ENCODE peak calls at places on chromosomes 7 and 10, in ten cellular contexts. I is HCT116, H is nephron progenitor cell, G is PC-9, T is endothelial cell, N is transverse colon, U is adrenal gland, Q is omental fat pad, D is AG10803, X is neural progenitor cell. K is an unnamed sample.

GRCh38 chr10:35896011-35896410 is 253.9 kb upstream of the FZD8 start:
- DNase-seq in I (no peak), H (no peak), G (no peak), T (no peak), N (no peak), U (no peak), Q (no peak), D (peak), X (no peak), K (no peak)

GRCh38 chr7:79653136-79653631 is 199.7 kb upstream of the MAGI2 start:
- DNase-seq in I (no peak), H (no peak), G (no peak), T (no peak), N (no peak), U (no peak), Q (no peak), D (no peak), X (no peak), K (no peak)

GRCh38 chr10:132991706-132992432 is 49.5 kb upstream of the CFAP46 start:
- DNase-seq in I (no peak), H (no peak), G (no peak), T (no peak), N (no peak), U (no peak), Q (no peak), D (no peak), X (no peak), K (no peak)

GRCh38 chr7:15749631-15750030 is 63.1 kb upstream of the MEOX2 start:
- DNase-seq in I (no peak), H (no peak), G (no peak), T (no peak), N (no peak), U (no peak), Q (no peak), D (peak), X (no peak), K (no peak)

GRCh38 chr7:29140873-29141468 is 5.4 kb downstream of the CPVL start:
- DNase-seq in I (no peak), H (no peak), G (no peak), T (no peak), N (peak), U (peak), Q (no peak), D (no peak), X (no peak), K (peak)

GRCh38 chr7:51325231-51325630 is 8.6 kb upstream of the COBL start:
- DNase-seq in I (no peak), H (no peak), G (no peak), T (no peak), N (no peak), U (no peak), Q (no peak), D (no peak), X (no peak), K (no peak)

GRCh38 chr7:37552021-37552420 is 103.4 kb upstream of the ELMO1 start:
- DNase-seq in I (no peak), H (no peak), G (no peak), T (no peak), N (no peak), U (no peak), Q (no peak), D (no peak), X (peak), K (no peak)

GRCh38 chr7:143002106-143002505 is 24.8 kb downstream of the OR9A2 start:
- DNase-seq in I (peak), H (no peak), G (peak), T (no peak), N (no peak), U (no peak), Q (no peak), D (no peak), X (peak), K (peak)

GRCh38 chr10:114538544-114538906 is 119.5 kb downstream of the ABLIM1 start:
- DNase-seq in I (no peak), H (no peak), G (peak), T (no peak), N (peak), U (no peak), Q (no peak), D (no peak), X (peak), K (peak)

GRCh38 chr10:34505338-34505737 is 309.8 kb downstream of the PARD3 start:
- DNase-seq in I (no peak), H (no peak), G (no peak), T (no peak), N (no peak), U (no peak), Q (no peak), D (no peak), X (no peak), K (no peak)

GRCh38 chr10:35025916-35026315 is 64.2 kb downstream of the CUL2 start:
- DNase-seq in I (no peak), H (no peak), G (no peak), T (no peak), N (no peak), U (no peak), Q (no peak), D (peak), X (no peak), K (no peak)

GRCh38 chr7:101248276-101248675 is 3.4 kb upstream of the FIS1 start:
- DNase-seq in I (no peak), H (no peak), G (no peak), T (no peak), N (no peak), U (no peak), Q (no peak), D (no peak), X (no peak), K (no peak)

GRCh38 chr10:5585517-5586222 is 60.9 kb downstream of the CALML3 start:
- DNase-seq in I (no peak), H (no peak), G (no peak), T (no peak), N (no peak), U (no peak), Q (no peak), D (peak), X (no peak), K (no peak)

GRCh38 chr10:58512470-58513188 is at the start of gene BICC1:
- DNase-seq in I (no peak), H (peak), G (no peak), T (peak), N (peak), U (peak), Q (no peak), D (peak), X (peak), K (peak)
- TF ChIP-seq CTCF in I (no peak), H (no peak), G (no peak), T (no peak), N (no peak), U (no peak), Q (no peak), D (no peak), X (no peak), K (no peak)

GRCh38 chr10:30116254-30116573 is 56.8 kb upstream of the JCAD start:
- DNase-seq in I (no peak), H (no peak), G (no peak), T (no peak), N (peak), U (no peak), Q (no peak), D (no peak), X (no peak), K (no peak)

GRCh38 chr10:30115391-30116253 is 56.2 kb upstream of the JCAD start:
- DNase-seq in I (no peak), H (no peak), G (no peak), T (no peak), N (no peak), U (no peak), Q (no peak), D (no peak), X (peak), K (no peak)

GRCh38 chr10:30121401-30121800 is 62.0 kb upstream of the JCAD start:
- DNase-seq in I (no peak), H (no peak), G (no peak), T (no peak), N (no peak), U (no peak), Q (no peak), D (no peak), X (no peak), K (no peak)

GRCh38 chr10:30114871-30115270 is 55.5 kb upstream of the JCAD start:
- DNase-seq in I (no peak), H (no peak), G (no peak), T (no peak), N (no peak), U (no peak), Q (peak), D (no peak), X (peak), K (no peak)

DNA sequence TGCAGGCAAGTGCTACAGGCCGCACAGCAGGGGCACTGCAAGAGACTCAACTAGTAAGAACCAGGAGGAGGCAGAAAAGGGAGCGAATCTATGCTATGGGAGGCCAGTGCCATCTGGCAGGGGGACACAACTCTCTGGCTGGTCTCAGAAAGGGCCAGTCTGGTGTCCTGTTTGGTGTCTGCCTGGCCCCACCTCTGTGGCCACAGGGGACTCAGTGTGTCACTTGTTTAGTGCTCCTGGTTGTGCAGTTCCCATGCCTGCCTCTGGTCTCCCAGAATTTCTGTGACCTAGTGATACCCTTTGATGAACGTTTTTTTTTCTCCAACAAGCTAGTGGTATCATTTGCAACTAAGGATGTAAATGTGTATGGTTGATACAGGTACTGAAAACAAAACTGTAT is 59.2 kb upstream of the JCAD start:
- DNase-seq in I (no peak), H (no peak), G (no peak), T (no peak), N (no peak), U (no peak), Q (no peak), D (no peak), X (no peak), K (no peak)
- TF ChIP-seq CTCF in I (no peak), H (no peak), G (no peak), T (no peak), N (no peak), U (no peak), Q (no peak), D (peak), X (no peak), K (no peak)

DNA sequence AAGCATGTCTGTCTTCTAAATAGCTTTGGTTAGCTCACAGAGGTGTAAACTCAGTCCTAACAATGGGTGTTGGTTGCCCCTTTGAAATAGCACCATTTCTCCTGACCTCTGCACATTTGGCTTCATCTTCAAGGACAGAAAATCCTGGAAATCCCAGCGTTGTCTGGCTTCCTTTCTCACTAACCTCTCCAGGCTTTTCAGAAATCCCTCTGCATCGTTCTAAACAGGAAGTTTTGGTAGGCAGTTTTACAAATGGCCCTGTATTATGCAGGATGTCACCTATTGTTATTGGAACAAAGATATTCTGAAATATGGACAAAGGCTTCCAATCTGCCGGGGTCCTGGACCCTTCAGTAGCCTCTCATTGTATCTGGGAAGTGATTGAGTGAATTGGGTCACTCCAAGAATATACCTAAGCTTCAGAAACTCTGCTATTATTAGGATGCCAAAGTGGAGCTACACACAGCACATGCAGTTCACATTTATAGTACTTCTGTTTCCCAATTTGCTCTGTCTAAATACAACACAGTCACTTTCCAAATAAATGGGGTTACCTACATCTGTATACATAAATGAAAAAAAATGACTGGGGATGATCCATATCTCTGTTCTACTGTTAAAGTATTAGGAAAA is 134.8 kb upstream of the KLF6 start:
- DNase-seq in I (no peak), H (no peak), G (no peak), T (no peak), N (no peak), U (no peak), Q (no peak), D (no peak), X (no peak), K (no peak)
- TF ChIP-seq CTCF in I (no peak), H (no peak), G (no peak), T (no peak), N (no peak), U (no peak), Q (no peak), D (no peak), X (no peak), K (no peak)

GRCh38 chr7:49775949-49776443 is 2.6 kb downstream of the VWC2 start:
- DNase-seq in I (no peak), H (no peak), G (no peak), T (peak), N (no peak), U (no peak), Q (no peak), D (no peak), X (no peak), K (no peak)

GRCh38 chr7:49778731-49779270 is 5.4 kb downstream of the VWC2 start:
- DNase-seq in I (no peak), H (no peak), G (no peak), T (no peak), N (no peak), U (no peak), Q (no peak), D (no peak), X (no peak), K (no peak)

GRCh38 chr7:49775065-49775948 is 1.9 kb downstream of the VWC2 start:
- DNase-seq in I (no peak), H (peak), G (no peak), T (peak), N (peak), U (no peak), Q (no peak), D (no peak), X (peak), K (no peak)

GRCh38 chr7:49774459-49775064 is 1.1 kb downstream of the VWC2 start:
- DNase-seq in I (no peak), H (peak), G (no peak), T (peak), N (no peak), U (no peak), Q (no peak), D (no peak), X (peak), K (no peak)

GRCh38 chr7:49776994-49777393 is 3.6 kb downstream of the VWC2 start:
- DNase-seq in I (no peak), H (peak), G (no peak), T (peak), N (peak), U (no peak), Q (no peak), D (no peak), X (peak), K (no peak)
- TF ChIP-seq CTCF in I (no peak), H (peak), G (no peak), T (peak), N (no peak), U (no peak), Q (no peak), D (peak), X (peak), K (no peak)

GRCh38 chr7:87564290-87564963 is 36.3 kb downstream of the ABCB1 start:
- DNase-seq in I (peak), H (peak), G (peak), T (peak), N (peak), U (peak), Q (no peak), D (no peak), X (peak), K (peak)
- TF ChIP-seq CTCF in I (peak), H (no peak), G (peak), T (no peak), N (peak), U (peak), Q (no peak), D (peak), X (peak), K (peak)

GRCh38 chr7:98251251-98251843 is 685 bp downstream of the TECPR1 start:
- DNase-seq in I (no peak), H (no peak), G (no peak), T (no peak), N (peak), U (peak), Q (no peak), D (no peak), X (no peak), K (no peak)
- TF ChIP-seq CTCF in I (no peak), H (no peak), G (peak), T (no peak), N (peak), U (no peak), Q (no peak), D (no peak), X (no peak), K (no peak)

GRCh38 chr10:95289921-95290421 is 832 bp downstream of the PDLIM1 start:
- DNase-seq in I (no peak), H (no peak), G (no peak), T (no peak), N (no peak), U (no peak), Q (no peak), D (no peak), X (no peak), K (no peak)

GRCh38 chr10:95288273-95288672 is 2.5 kb downstream of the PDLIM1 start:
- DNase-seq in I (no peak), H (no peak), G (no peak), T (no peak), N (no peak), U (no peak), Q (no peak), D (no peak), X (no peak), K (no peak)

GRCh38 chr10:95290801-95291633 is at the start of gene PDLIM1:
- DNase-seq in I (no peak), H (peak), G (peak), T (peak), N (peak), U (peak), Q (no peak), D (peak), X (peak), K (peak)

GRCh38 chr10:95290446-95290800 is 380 bp downstream of the PDLIM1 start:
- DNase-seq in I (no peak), H (peak), G (no peak), T (no peak), N (no peak), U (no peak), Q (no peak), D (no peak), X (peak), K (no peak)

GRCh38 chr10:95289003-95289920 is 1.5 kb downstream of the PDLIM1 start:
- DNase-seq in I (no peak), H (no peak), G (peak), T (no peak), N (peak), U (no peak), Q (no peak), D (peak), X (peak), K (no peak)
- TF ChIP-seq CTCF in I (no peak), H (no peak), G (no peak), T (peak), N (peak), U (no peak), Q (no peak), D (peak), X (peak), K (no peak)

GRCh38 chr7:4790516-4790991 is 15.1 kb downstream of the AP5Z1 start:
- DNase-seq in I (no peak), H (no peak), G (no peak), T (no peak), N (no peak), U (no peak), Q (no peak), D (no peak), X (no peak), K (no peak)

GRCh38 chr7:4790078-4790465 is 14.6 kb downstream of the AP5Z1 start:
- DNase-seq in I (no peak), H (no peak), G (no peak), T (no peak), N (no peak), U (no peak), Q (no peak), D (no peak), X (no peak), K (no peak)

GRCh38 chr7:4791101-4791737 is 15.8 kb downstream of the AP5Z1 start:
- DNase-seq in I (no peak), H (no peak), G (no peak), T (no peak), N (no peak), U (no peak), Q (no peak), D (no peak), X (no peak), K (no peak)

GRCh38 chr7:4792537-4793126 is 17.2 kb downstream of the AP5Z1 start:
- DNase-seq in I (no peak), H (peak), G (no peak), T (peak), N (no peak), U (no peak), Q (no peak), D (peak), X (peak), K (no peak)

GRCh38 chr7:4791738-4792536 is 16.5 kb downstream of the AP5Z1 start:
- DNase-seq in I (peak), H (peak), G (no peak), T (peak), N (peak), U (peak), Q (peak), D (peak), X (peak), K (no peak)
- TF ChIP-seq CTCF in I (peak), H (peak), G (peak), T (peak), N (peak), U (peak), Q (no peak), D (peak), X (peak), K (peak)

DNA sequence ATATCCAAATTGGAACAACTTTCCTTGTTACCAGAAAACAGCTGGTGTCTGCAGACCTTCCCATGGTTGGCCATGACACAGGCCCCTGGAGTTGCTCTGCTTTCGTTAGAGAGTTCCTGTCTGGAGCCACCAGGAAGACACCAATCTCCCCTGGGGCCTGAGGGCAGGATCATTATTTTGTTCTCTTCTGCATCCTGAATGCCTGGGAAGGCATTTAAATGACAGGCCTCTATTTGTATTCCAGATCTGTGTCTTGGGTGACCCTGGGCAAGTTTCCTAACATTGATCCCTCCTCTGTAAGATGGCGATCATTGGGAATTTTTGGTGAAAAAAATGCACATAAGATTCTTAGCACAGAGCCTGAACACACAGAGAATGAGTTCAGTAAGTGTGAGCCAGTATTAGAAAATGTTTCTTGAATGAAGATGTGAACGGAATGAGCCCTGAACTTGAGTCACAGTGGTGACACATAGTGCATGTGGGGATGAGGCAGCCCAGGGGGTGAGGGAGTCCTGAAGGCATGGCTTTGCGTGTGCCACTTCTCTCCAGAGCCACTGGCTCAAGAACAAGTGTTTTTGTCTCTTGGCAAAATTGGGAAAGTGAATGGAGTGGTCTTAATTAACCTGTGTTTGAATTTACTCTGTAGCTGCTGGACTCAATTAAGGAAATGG is 28.4 kb downstream of the BMPER start:
- DNase-seq in I (no peak), H (no peak), G (no peak), T (no peak), N (no peak), U (no peak), Q (no peak), D (peak), X (no peak), K (no peak)
- TF ChIP-seq CTCF in I (no peak), H (no peak), G (no peak), T (no peak), N (no peak), U (no peak), Q (no peak), D (no peak), X (no peak), K (no peak)

GRCh38 chr7:132309102-132309805 is 267.0 kb downstream of the PLXNA4 start:
- DNase-seq in I (no peak), H (no peak), G (no peak), T (no peak), N (no peak), U (no peak), Q (no peak), D (no peak), X (no peak), K (no peak)

GRCh38 chr7:132311747-132312146 is 264.5 kb downstream of the PLXNA4 start:
- DNase-seq in I (no peak), H (no peak), G (no peak), T (no peak), N (no peak), U (no peak), Q (no peak), D (no peak), X (peak), K (no peak)

GRCh38 chr7:132312531-132313070 is 263.7 kb downstream of the PLXNA4 start:
- DNase-seq in I (no peak), H (no peak), G (no peak), T (no peak), N (no peak), U (no peak), Q (no peak), D (no peak), X (no peak), K (no peak)

GRCh38 chr7:132307465-132307864 is 268.8 kb downstream of the PLXNA4 start:
- DNase-seq in I (no peak), H (no peak), G (no peak), T (no peak), N (no peak), U (no peak), Q (no peak), D (no peak), X (peak), K (no peak)
- TF ChIP-seq CTCF in I (no peak), H (no peak), G (no peak), T (no peak), N (no peak), U (no peak), Q (no peak), D (no peak), X (peak), K (no peak)